ENCODE peak calls at places on chromosomes 16 and 17, in nine cellular contexts. J is ovary; A is Peyer's patch; D is stimulated activated CD4-positive, alpha-beta T cell treated with anti-CD3 and anti-CD28 coated beads, Interleukin-4, amount 100 ng/mL, for 48 hours; L is occipital lobe; H is thoracic aorta; T is NCI-H748 treated with DMSO at 0.1 percent for 48 hours; P is HT-29; E is ELF-1. V is an unnamed sample.

GRCh38 chr16:27127293-27127692 is 60.6 kb downstream of the C16orf82 start:
- DNase-seq in J (no peak), A (no peak), D (no peak), L (no peak), H (no peak), T (no peak), P (no peak), E (no peak), V (no peak)

GRCh38 chr16:49520684-49521083 is 147.1 kb downstream of the C16orf78 start:
- DNase-seq in J (no peak), A (no peak), D (no peak), L (no peak), H (no peak), T (no peak), P (no peak), E (no peak), V (no peak)

GRCh38 chr17:80952291-80952690 is 39.4 kb upstream of the CHMP6 start:
- DNase-seq in J (no peak), A (no peak), D (no peak), L (no peak), H (no peak), T (no peak), P (no peak), E (no peak), V (no peak)

GRCh38 chr17:51342257-51342656 is 81.9 kb downstream of the UTP18 start:
- DNase-seq in J (no peak), A (no peak), D (no peak), L (no peak), H (no peak), T (no peak), P (no peak), E (no peak), V (no peak)

GRCh38 chr16:74568961-74569631 is 37.8 kb downstream of the GLG1 start:
- DNase-seq in J (no peak), A (no peak), D (no peak), L (no peak), H (no peak), T (no peak), P (peak), E (no peak), V (no peak)

GRCh38 chr16:71426069-71426879 is 15.6 kb downstream of the TLE7 start:
- DNase-seq in J (peak), A (peak), D (peak), L (no peak), H (no peak), T (peak), P (no peak), E (peak), V (no peak)

GRCh38 chr17:44996304-44996703 is 28.2 kb upstream of the C1QL1 start:
- DNase-seq in J (no peak), A (no peak), D (no peak), L (no peak), H (no peak), T (no peak), P (no peak), E (no peak), V (no peak)

GRCh38 chr17:59842901-59843652 is 49.7 kb downstream of the TUBD1 start:
- DNase-seq in J (peak), A (peak), D (peak), L (no peak), H (no peak), T (no peak), P (peak), E (peak), V (no peak)

GRCh38 chr17:6072157-6072556 is 2.0 kb downstream of the WSCD1 start:
- DNase-seq in J (no peak), A (no peak), D (no peak), L (no peak), H (no peak), T (no peak), P (no peak), E (no peak), V (no peak)

GRCh38 chr16:14302399-14303181 is 231.5 kb downstream of the MRTFB start:
- DNase-seq in J (peak), A (no peak), D (no peak), L (no peak), H (no peak), T (no peak), P (peak), E (peak), V (no peak)

GRCh38 chr16:23651943-23652468 is 10.7 kb downstream of the DCTN5 start:
- DNase-seq in J (no peak), A (no peak), D (no peak), L (no peak), H (no peak), T (no peak), P (no peak), E (no peak), V (no peak)

GRCh38 chr16:81499576-81500380 is 55.2 kb downstream of the CMIP start:
- DNase-seq in J (no peak), A (no peak), D (no peak), L (no peak), H (no peak), T (no peak), P (no peak), E (no peak), V (no peak)

GRCh38 chr17:12924614-12925013 is 93.2 kb downstream of the ELAC2 start:
- DNase-seq in J (no peak), A (no peak), D (no peak), L (no peak), H (no peak), T (no peak), P (no peak), E (no peak), V (no peak)

GRCh38 chr17:68701046-68701445 is 99.9 kb upstream of the FAM20A start:
- DNase-seq in J (no peak), A (no peak), D (no peak), L (no peak), H (no peak), T (no peak), P (no peak), E (peak), V (no peak)

GRCh38 chr16:74201561-74201960 is 95.1 kb upstream of the PSMD7 start:
- DNase-seq in J (no peak), A (no peak), D (no peak), L (no peak), H (no peak), T (no peak), P (no peak), E (no peak), V (no peak)

GRCh38 chr16:68406458-68407041 is 41.8 kb downstream of the SMPD3 start:
- DNase-seq in J (no peak), A (no peak), D (no peak), L (no peak), H (no peak), T (peak), P (peak), E (no peak), V (no peak)

GRCh38 chr17:42883802-42884553 is 16.6 kb upstream of the G6PC1 start:
- DNase-seq in J (no peak), A (no peak), D (no peak), L (no peak), H (no peak), T (no peak), P (no peak), E (no peak), V (no peak)

V was measured in cerebellar nuclear complex.